ENCODE peak calls at places on chromosomes 16 and 17, in seven cellular contexts. B is HL-60, O is dorsolateral prefrontal cortex, P is testis, X is coronary artery, M is astrocyte of the spinal cord, J is sigmoid colon. S is an unnamed sample.

GRCh38 chr17:39194089-39194984 is 3.1 kb downstream of the CACNB1 start:
- DNase-seq in X (peak), P (peak), M (peak), B (peak), J (peak), O (peak), S (no peak)

GRCh38 chr16:12392585-12393089 is 411.1 kb downstream of the CPPED1 start:
- DNase-seq in M (peak), P (peak), O (no peak), J (peak), X (no peak), B (no peak), S (no peak)

GRCh38 chr17:31475378-31476162 is 84.1 kb downstream of the RAB11FIP4 start:
- DNase-seq in J (no peak), X (no peak), M (no peak), P (no peak), O (no peak), B (no peak), S (no peak)

GRCh38 chr17:78390241-78391050 is 12.0 kb downstream of the PGS1 start:
- DNase-seq in O (no peak), P (no peak), J (peak), X (no peak), B (no peak), M (peak), S (no peak)

GRCh38 chr17:79616801-79617200 is 6.0 kb upstream of the RBFOX3 start:
- DNase-seq in B (no peak), P (no peak), J (peak), M (no peak), X (no peak), O (peak), S (no peak)

GRCh38 chr17:77424585-77425344 is 284.0 kb downstream of the SEC14L1 start:
- DNase-seq in B (no peak), M (peak), P (peak), X (peak), J (peak), O (peak), S (no peak)

GRCh38 chr17:79944251-79944812 is 91.3 kb downstream of the TBC1D16 start:
- DNase-seq in O (peak), X (peak), J (no peak), P (peak), M (no peak), B (no peak), S (no peak)

GRCh38 chr17:31856750-31857149 is 2.3 kb downstream of the COPRS start:
- DNase-seq in J (no peak), B (no peak), O (no peak), X (no peak), P (no peak), M (no peak), S (no peak)

GRCh38 chr17:60508384-60508980 is 17.6 kb downstream of the APPBP2 start:
- DNase-seq in B (no peak), P (no peak), M (no peak), J (no peak), O (no peak), X (no peak), S (no peak)

GRCh38 chr16:28910046-28911031 is 14.7 kb downstream of the RABEP2 start:
- DNase-seq in O (no peak), B (no peak), P (no peak), X (no peak), J (no peak), M (no peak), S (no peak)

GRCh38 chr17:79086609-79087427 is 12.2 kb downstream of the ENGASE start:
- DNase-seq in O (no peak), J (no peak), P (no peak), X (no peak), B (no peak), M (no peak), S (no peak)

GRCh38 chr17:3738562-3739295 is 15.0 kb downstream of the HASPIN start:
- DNase-seq in J (no peak), X (no peak), B (no peak), O (peak), M (peak), P (peak), S (no peak)

GRCh38 chr16:4257646-4258556 is 14.9 kb downstream of the TFAP4 start:
- DNase-seq in O (no peak), J (no peak), M (no peak), X (no peak), P (peak), B (no peak), S (no peak)

GRCh38 chr17:77701996-77702395 is 256.5 kb upstream of the TNRC6C start:
- DNase-seq in O (no peak), B (no peak), J (no peak), M (no peak), X (peak), P (no peak), S (no peak)

DNA sequence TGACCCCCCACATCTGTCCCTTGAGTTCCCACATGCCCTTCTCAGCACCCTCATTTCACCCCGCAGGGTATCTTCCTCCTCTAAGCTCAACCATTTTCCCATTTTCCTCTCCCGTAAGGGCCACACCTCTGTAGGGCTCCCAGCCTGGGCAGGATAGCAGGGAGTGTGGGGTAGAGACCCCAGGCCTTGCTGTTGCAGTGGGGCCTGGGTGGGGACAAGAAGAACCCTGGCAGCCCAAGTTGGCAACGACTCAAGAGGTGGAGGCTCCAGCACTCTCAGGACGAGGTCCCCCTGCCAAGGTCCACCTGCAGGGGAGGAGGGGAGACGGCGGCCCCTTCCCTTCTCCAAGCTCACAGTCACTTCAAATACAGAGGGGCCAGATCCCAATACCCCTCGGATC is 2.0 kb upstream of the TMEM92 start:
- DNase-seq in P (no peak), O (peak), J (no peak), B (no peak), X (no peak), M (no peak), S (no peak)
- TF ChIP-seq CTCF in P (no peak), O (no peak), J (no peak), B (no peak), X (no peak), M (no peak), S (no peak)

GRCh38 chr17:7408341-7408740 is 696 bp downstream of the NLGN2 start:
- DNase-seq in O (no peak), B (no peak), J (no peak), M (no peak), P (no peak), X (no peak), S (no peak)

GRCh38 chr17:7407033-7407432 is 612 bp upstream of the NLGN2 start:
- DNase-seq in B (no peak), J (no peak), O (no peak), P (no peak), X (no peak), M (no peak), S (no peak)

GRCh38 chr17:7408863-7409262 is 1.2 kb downstream of the NLGN2 start:
- DNase-seq in P (no peak), B (no peak), O (no peak), M (no peak), J (no peak), X (no peak), S (no peak)

GRCh38 chr17:7405882-7406825 is 1.5 kb upstream of the NLGN2 start:
- DNase-seq in P (no peak), J (no peak), X (no peak), O (no peak), B (no peak), M (no peak), S (no peak)

DNA sequence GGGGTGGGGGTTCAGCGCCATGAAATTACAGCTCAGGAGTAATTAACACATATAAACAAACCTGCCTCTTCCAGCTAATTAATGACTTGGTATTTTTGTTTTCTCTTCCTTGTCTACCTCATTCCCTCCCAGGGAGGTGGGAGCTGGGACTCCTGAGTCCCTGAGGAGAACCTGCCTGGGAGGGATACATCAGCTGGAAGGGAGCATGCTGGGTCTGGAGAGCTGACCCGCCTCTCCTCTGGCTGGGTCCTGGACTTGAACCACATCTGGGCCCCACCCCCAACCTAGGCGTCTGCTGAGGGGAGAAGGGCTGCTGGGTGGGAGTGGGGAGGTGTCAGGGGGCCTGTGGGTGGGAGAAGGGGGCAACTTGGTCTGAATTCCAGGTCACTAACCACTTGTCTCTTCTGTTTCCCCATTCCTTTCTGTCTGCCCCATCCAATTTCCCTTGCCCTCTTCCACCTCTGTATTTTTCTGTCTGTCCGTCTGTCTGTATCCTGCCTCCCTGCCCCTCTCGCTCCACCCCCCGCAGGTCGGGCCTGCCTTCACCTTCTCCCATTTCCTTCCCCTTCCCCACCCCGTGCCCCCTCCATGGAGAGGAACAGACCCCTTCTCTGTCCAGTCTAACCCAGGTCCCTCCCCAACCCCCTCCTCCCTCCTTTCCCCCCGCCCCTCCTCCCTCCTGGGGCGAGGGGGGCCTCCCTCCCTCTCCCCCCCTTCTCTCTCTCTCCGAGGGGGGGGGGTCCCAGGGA is at the start of gene NLGN2:
- DNase-seq in J (no peak), M (no peak), O (no peak), B (no peak), P (no peak), X (no peak), S (no peak)
- H3K4me3 ChIP-seq in J (no peak), M (no peak), O (peak), B (no peak), P (peak), X (no peak), S (no peak)

GRCh38 chr16:25135239-25135878 is 23.8 kb downstream of the LCMT1 start:
- DNase-seq in J (no peak), X (no peak), M (peak), B (no peak), O (no peak), P (no peak), S (peak)
- TF ChIP-seq CTCF in J (no peak), X (no peak), M (peak), B (no peak), O (no peak), P (no peak), S (peak)

DNA sequence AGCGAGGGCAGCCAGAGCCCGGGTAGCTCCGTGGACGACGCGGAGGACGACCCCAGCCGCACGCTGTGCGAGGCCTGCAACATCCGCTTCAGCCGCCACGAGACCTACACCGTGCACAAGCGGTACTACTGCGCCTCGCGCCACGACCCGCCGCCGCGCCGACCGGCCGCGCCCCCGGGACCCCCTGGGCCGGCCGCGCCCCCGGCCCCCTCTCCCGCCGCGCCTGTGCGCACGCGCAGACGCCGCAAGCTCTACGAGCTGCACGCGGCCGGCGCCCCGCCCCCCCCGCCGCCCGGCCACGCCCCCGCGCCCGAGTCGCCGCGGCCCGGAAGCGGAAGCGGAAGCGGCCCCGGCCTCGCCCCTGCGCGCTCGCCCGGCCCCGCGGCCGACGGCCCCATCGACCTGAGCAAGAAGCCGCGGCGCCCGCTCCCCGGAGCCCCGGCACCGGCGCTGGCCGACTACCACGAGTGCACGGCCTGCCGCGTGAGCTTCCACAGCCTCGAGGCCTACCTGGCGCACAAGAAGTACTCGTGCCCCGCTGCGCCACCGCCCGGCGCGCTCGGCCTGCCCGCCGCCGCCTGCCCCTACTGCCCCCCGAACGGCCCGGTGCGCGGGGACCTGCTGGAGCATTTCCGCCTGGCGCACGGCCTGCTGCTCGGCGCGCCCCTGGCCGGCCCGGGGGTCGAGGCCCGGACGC is 36.1 kb upstream of the ZC3H18 start:
- DNase-seq in B (no peak), M (peak), O (no peak), J (peak), P (peak), X (no peak), S (no peak)
- H3K4me3 ChIP-seq in B (no peak), M (peak), O (peak), J (peak), P (peak), X (peak), S (peak)

DNA sequence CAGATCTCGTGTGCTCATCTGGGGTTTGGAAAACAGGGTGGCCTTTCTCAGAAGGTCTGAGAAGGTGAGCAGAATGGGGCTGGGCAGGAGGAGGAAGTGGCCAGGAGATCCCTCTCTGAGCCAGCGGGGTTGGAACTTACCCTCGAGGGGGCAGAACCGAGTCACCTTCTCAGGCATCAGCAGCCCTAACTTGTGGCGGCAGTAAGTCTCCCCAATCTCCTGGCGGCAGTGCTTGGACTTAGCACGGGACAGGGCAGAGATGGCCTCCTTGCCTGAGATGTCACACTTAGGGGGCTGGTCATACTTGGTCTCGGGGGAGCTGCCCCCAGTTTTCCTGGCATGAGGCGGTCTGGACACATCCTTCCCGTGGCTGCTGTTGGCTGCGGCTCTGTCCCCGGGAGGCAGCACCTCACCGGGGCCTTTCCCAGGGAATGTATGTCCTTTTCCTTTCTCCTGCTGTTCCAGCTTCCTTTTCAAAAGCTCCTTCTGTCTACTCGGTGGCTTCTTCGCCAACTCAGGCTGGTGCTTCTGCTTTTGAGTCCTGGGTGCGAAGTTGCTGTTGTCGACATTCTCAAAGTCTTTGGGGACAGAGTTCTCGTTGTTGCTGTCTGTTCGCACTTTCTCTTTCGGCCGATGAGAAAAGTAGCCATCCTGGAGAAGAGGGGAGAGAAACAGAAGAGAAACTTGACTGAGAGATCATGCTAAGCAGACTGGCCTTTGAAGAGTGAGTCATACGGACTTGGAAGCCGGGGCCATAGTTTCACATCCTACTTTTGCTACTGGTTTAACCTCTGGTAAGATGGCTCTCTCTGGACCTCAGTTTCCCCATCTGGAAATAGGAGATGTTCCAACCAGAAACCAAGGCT is 211.7 kb downstream of the XYLT1 start:
- DNase-seq in J (no peak), P (no peak), M (no peak), B (peak), O (no peak), X (no peak), S (no peak)
- TF ChIP-seq CTCF in J (no peak), P (no peak), M (no peak), B (no peak), O (no peak), X (no peak), S (no peak)

GRCh38 chr16:77223184-77223583 is 24.0 kb downstream of the SYCE1L start:
- DNase-seq in J (no peak), X (no peak), B (no peak), O (no peak), P (peak), M (no peak), S (no peak)
- H3K4me3 ChIP-seq in J (no peak), X (no peak), B (no peak), O (no peak), P (no peak), M (no peak), S (no peak)

GRCh38 chr17:82929011-82929622 is 89.3 kb upstream of the ZNF750 start:
- DNase-seq in J (peak), O (no peak), B (no peak), M (no peak), P (no peak), X (no peak), S (no peak)

GRCh38 chr17:82927661-82928601 is 88.1 kb upstream of the ZNF750 start:
- DNase-seq in B (no peak), J (no peak), P (no peak), M (no peak), X (no peak), O (peak), S (no peak)

GRCh38 chr17:82926716-82927115 is 86.9 kb upstream of the ZNF750 start:
- DNase-seq in P (no peak), M (no peak), B (no peak), O (peak), J (no peak), X (no peak), S (no peak)

GRCh38 chr17:82926081-82926480 is 86.3 kb upstream of the ZNF750 start:
- DNase-seq in O (peak), B (no peak), X (no peak), J (no peak), M (no peak), P (no peak), S (no peak)

DNA sequence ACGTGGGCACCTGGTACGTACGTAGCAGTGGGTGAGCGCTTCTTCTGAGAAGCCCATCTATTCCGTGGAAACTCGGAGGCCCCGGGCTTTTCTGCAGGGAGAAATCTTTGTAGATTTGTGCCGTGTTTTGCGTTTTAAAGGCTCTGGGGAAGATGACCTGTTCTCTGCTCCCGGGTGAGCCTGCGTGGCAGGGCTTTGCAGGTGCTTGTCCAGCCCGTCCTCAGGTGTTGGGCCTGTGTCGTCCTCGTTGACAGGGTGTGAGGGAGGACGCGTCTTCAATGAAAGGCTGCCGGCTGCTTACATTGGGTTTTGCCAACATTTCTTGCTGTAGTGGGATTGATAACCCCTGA is 87.5 kb upstream of the ZNF750 start:
- DNase-seq in O (peak), M (no peak), P (no peak), X (no peak), J (no peak), B (no peak), S (no peak)
- TF ChIP-seq CTCF in O (no peak), M (no peak), P (no peak), X (no peak), J (no peak), B (no peak), S (no peak)

DNA sequence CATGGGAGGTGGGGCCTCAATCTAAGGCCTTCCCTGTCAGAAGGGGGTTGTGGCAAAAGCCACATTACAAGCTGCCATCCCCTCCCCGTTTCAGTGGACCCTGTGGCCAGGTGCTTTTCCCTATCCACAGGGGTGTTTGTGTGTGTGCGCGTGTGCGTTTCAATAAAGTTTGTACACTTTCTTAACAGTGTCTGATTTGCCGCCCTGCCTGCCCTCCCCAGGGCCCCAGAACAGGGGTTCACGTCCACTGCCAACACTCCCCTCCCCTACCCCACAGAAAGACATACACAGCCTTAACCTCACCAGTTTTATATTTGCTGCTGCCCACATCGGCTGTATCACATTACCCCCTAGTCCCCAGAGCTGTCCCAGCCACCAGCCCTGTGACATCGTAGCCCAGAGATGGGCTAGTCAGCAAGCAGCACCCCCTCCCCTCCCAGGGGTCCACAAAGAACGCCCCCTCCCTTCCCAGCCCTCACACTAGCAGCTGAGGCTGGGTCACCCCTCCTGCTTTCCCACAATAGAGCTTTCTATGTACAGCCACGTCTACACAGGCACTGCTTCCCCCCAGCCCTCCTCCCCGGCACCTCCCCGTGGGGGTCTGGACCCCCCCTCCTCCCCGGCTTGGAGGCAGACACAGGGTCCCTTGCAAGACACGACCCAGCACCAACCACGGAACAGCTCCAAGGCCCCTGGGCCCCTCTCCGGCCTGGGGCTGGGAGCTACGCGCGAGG is 8.0 kb downstream of the GRN start:
- DNase-seq in O (no peak), J (no peak), P (no peak), X (no peak), M (no peak), B (no peak), S (no peak)
- H3K4me3 ChIP-seq in O (peak), J (peak), P (peak), X (peak), M (no peak), B (no peak), S (no peak)